ENCODE peak calls at places on chromosomes 16 and 17, in six cellular contexts. Z is HepG2, P is GM12878, L is K562, B is SK-N-SH, K is H1. O is an unnamed sample.

GRCh38 chr17:31509805-31510177 is 118.3 kb downstream of the RAB11FIP4 start:
- DNase-seq in Z (no peak), P (no peak), L (no peak), B (peak; percentile 49), K (no peak), O (no peak)

GRCh38 chr17:82358467-82359350 is at the start of gene TEX19:
- DNase-seq in Z (no peak), P (no peak), L (peak; percentile 60), B (peak; percentile 72), K (no peak), O (no peak)

GRCh38 chr17:41678907-41679739 is 9.6 kb upstream of the EIF1 start:
- DNase-seq in Z (no peak), P (peak; percentile 84), L (peak; percentile 81), B (no peak), K (no peak), O (peak; percentile 65)

GRCh38 chr17:78231991-78232759 is 744 bp downstream of the TMEM235 start:
- DNase-seq in Z (no peak), P (no peak), L (no peak), B (peak; percentile 85), K (peak; percentile 79), O (no peak)

GRCh38 chr17:1362065-1362848 is 37.8 kb downstream of the YWHAE start:
- DNase-seq in Z (no peak), P (no peak), L (no peak), B (no peak), K (no peak), O (no peak)

GRCh38 chr16:20871258-20871657 is 28.9 kb downstream of the DCUN1D3 start:
- DNase-seq in Z (no peak), P (no peak), L (no peak), B (no peak), K (no peak), O (no peak)

GRCh38 chr16:61432421-61432820 is 603.8 kb downstream of the CDH8 start:
- DNase-seq in Z (no peak), P (no peak), L (no peak), B (no peak), K (no peak), O (no peak)

GRCh38 chr17:68288375-68288774 is 2.6 kb downstream of the SLC16A6 start:
- DNase-seq in Z (no peak), P (peak; percentile 78), L (peak; percentile 40), B (no peak), K (no peak), O (peak; percentile 65)

GRCh38 chr17:17890773-17891759 is 54.3 kb upstream of the SREBF1 start:
- DNase-seq in Z (peak; percentile 70), P (no peak), L (peak; percentile 72), B (peak; percentile 71), K (no peak), O (no peak)

GRCh38 chr17:62652251-62653001 is 25.0 kb downstream of the MRC2 start:
- DNase-seq in Z (no peak), P (no peak), L (no peak), B (peak; percentile 88), K (peak; percentile 72), O (peak; percentile 84)

DNA sequence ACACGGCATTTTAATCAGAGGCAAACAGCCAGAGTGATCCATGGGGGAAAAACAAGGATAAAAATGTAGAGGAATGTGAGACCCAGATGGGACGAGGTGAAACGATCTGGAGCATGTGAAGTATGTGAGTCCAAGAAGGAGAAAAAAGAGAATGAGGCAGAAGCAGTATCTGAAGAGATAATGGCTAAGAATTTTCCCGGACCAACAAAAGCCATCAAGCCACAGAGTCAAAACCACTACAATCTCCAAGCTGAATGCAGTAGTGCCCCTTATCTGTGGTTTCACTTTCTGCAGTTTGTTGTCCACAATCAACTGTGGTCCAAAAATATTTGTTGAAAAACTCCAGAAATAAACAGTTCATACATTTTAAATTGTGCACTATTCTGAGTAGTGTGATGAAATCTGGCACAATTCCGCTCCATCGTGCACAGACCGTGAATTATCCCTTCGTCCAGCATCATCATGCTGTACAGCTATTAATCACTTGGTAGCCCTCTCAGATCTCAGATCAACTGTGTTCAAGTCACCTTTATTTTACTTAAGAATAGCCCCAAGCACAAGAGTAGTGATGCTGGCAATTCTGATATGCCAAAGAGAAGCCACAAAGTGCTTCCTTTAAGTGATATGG is 18.7 kb downstream of the MYH10 start:
- DNase-seq in Z (no peak), P (no peak), L (no peak), B (no peak), K (no peak), O (no peak)
- TF ChIP-seq GABPA in Z (no peak), P (no peak), L (no peak), B (no peak), K (no peak), O (no peak)

GRCh38 chr16:899678-900060 is 71.1 kb downstream of the LMF1 start:
- DNase-seq in Z (no peak), P (no peak), L (no peak), B (no peak), K (no peak), O (no peak)

GRCh38 chr16:901149-901548 is 69.6 kb downstream of the LMF1 start:
- DNase-seq in Z (no peak), P (no peak), L (no peak), B (no peak), K (no peak), O (no peak)

GRCh38 chr16:898761-899677 is 71.8 kb downstream of the LMF1 start:
- DNase-seq in Z (no peak), P (no peak), L (no peak), B (peak; percentile 68), K (no peak), O (no peak)

GRCh38 chr16:900211-900610 is 70.6 kb downstream of the LMF1 start:
- DNase-seq in Z (no peak), P (no peak), L (no peak), B (no peak), K (no peak), O (no peak)

DNA sequence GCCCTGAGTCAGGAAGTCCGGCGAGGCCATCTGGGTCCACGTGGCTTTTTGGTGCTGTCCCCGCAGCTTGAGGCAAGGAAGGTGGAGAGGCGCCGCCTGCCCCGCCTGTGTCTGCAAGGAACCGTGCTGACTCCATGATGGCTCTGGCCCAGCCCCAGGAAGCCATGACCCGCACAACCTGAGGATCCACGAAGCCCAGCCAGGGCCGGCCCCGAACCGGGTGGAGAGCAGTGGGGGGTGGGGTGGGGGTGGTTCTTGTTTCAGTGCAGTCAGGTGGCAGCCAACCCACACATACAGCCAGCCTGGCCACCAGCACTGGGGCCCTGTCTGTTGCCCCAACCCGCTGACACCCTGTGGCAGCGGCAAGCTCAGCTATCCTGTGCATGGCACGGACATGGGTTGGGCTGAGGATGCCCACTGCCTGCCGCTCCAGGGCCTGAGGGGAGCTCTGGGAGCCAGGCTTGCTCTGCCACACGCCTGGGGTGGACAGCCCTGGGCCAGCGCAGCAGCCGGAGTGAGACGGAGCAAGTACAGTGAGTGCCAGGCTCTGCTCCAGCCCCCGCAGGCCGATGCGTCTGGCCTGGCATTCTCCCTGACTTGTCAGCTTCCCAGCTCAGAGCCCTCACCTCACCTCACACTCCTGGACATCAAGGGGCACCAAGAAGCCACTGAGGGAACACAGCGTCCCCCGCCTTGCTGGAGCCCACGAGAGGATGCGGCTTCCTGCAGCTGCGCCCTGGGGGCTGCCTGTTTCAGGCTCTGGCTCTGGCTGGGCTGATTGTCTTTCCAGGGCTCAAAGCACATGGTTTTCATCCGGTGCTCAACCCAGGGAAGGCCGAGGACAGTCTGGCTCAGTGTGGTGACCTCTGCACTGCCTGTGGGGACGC is 68.8 kb downstream of the LMF1 start:
- DNase-seq in Z (no peak), P (no peak), L (no peak), B (peak; percentile 80), K (no peak), O (no peak)
- TF ChIP-seq GABPA in Z (no peak), P (no peak), L (no peak), B (no peak), K (no peak), O (no peak)

GRCh38 chr17:81237591-81238489 is 1.0 kb downstream of the TEPSIN start:
- DNase-seq in Z (no peak), P (no peak), L (no peak), B (no peak), K (no peak), O (peak; percentile 44)

GRCh38 chr17:81236784-81237183 is 2.1 kb downstream of the TEPSIN start:
- DNase-seq in Z (no peak), P (no peak), L (no peak), B (no peak), K (no peak), O (no peak)

GRCh38 chr17:81234940-81235821 is 3.7 kb downstream of the TEPSIN start:
- DNase-seq in Z (no peak), P (no peak), L (peak; percentile 32), B (no peak), K (no peak), O (no peak)

GRCh38 chr17:81234506-81234855 is 4.4 kb downstream of the TEPSIN start:
- DNase-seq in Z (no peak), P (no peak), L (no peak), B (no peak), K (no peak), O (no peak)

DNA sequence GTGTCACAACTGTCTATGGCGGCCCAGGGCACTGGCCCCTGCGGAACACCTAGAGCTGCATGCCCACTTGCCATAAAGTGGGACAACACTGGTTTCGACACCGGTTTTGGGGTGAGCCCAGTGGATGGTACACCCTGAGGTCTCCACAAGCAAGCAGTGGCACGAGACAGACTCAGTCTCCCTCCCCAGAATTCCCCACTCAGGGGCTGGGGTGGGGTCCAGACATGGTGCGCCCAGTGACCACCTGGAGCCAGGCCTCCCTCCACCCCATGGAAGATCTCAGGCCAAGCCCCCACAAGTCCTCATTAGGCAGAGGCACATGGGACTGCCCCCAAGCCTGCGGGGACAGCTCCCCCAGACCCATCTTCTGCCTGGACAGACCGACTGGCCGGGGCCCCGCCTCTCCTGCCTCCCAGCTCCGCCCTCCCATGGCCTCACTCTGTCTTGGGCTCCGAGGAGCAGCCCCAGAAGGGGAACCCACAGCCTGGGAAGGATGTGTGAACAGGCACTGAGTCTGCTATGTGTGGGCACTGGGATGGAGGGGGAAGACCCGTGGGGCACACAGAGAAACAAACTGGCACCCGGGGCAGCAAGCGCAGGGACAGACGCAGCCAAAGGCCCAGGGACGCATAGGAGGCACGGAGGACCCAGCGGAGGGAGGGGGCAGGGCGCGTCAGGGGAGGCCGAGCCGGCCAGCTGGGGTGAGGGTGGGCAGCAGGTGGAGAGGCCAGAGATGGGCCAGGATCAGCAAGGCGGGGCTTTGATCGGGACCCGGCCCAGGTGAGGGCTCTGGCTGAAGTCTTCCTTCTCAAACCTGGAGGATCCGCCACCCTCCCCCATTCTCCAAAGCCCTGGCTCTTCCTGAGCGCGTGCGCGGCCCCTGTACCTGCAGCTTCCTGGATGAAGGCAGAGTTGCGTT is 2.8 kb downstream of the TEPSIN start:
- DNase-seq in Z (no peak), P (no peak), L (no peak), B (no peak), K (no peak), O (no peak)
- TF ChIP-seq GABPA in Z (no peak), P (no peak), L (no peak), B (no peak), K (no peak), O (no peak)

GRCh38 chr16:4877298-4877685 is 30.0 kb downstream of the UBN1 start:
- DNase-seq in Z (no peak), P (no peak), L (no peak), B (no peak), K (no peak), O (no peak)

GRCh38 chr16:4882261-4882632 is 35.0 kb downstream of the UBN1 start:
- DNase-seq in Z (no peak), P (no peak), L (no peak), B (peak; percentile 73), K (no peak), O (no peak)

GRCh38 chr16:4880006-4880580 is 32.8 kb downstream of the UBN1 start:
- DNase-seq in Z (no peak), P (no peak), L (no peak), B (no peak), K (no peak), O (no peak)

GRCh38 chr16:4876646-4877297 is 29.5 kb downstream of the UBN1 start:
- DNase-seq in Z (no peak), P (no peak), L (no peak), B (no peak), K (no peak), O (no peak)

GRCh38 chr16:4879049-4879448 is 31.8 kb downstream of the UBN1 start:
- DNase-seq in Z (no peak), P (no peak), L (no peak), B (no peak), K (no peak), O (no peak)
- TF ChIP-seq GABPA in Z (no peak), P (no peak), L (no peak), B (no peak), K (no peak), O (no peak)

O was measured in HL-60.